ENCODE peak calls at places on chromosomes 13 and 19, in four cellular contexts. N is GM23338, I is retinal pigment epithelial cell, P is GM06990. U is an unnamed sample.

GRCh38 chr19:601790-602189 is 12.1 kb downstream of the HCN2 start:
- DNase-seq in I (no peak), P (no peak), N (no peak), U (no peak)

GRCh38 chr13:43684947-43685725 is 101.6 kb downstream of the ENOX1 start:
- DNase-seq in I (no peak), P (no peak), N (no peak), U (no peak)

GRCh38 chr13:111961793-111962192 is 105.2 kb upstream of the SOX1 start:
- DNase-seq in I (no peak), P (no peak), N (no peak), U (no peak)

GRCh38 chr13:41613984-41614581 is 156.7 kb downstream of the RGCC start:
- DNase-seq in N (no peak), I (peak), P (no peak), U (no peak)

GRCh38 chr13:37453246-37453645 is 145.3 kb downstream of the POSTN start:
- DNase-seq in I (no peak), P (no peak), N (no peak), U (no peak)

GRCh38 chr19:38425810-38426466 is at the start of gene RASGRP4:
- DNase-seq in I (no peak), P (peak), N (peak), U (peak)

GRCh38 chr13:52862358-52863206 is 14.1 kb upstream of the PCDH8 start:
- DNase-seq in N (peak), P (no peak), I (no peak), U (no peak)

GRCh38 chr13:107275312-107275711 is 707.4 kb upstream of the ARGLU1 start:
- DNase-seq in N (no peak), P (no peak), I (no peak), U (no peak)

GRCh38 chr13:97976551-97977375 is 23.3 kb downstream of the IPO5 start:
- DNase-seq in I (no peak), N (peak), P (no peak), U (no peak)

GRCh38 chr13:21542563-21542962 is 61.4 kb downstream of the MICU2 start:
- DNase-seq in N (no peak), I (no peak), P (no peak), U (no peak)

GRCh38 chr19:634975-635652 is 1.8 kb upstream of the POLRMT start:
- DNase-seq in I (no peak), P (no peak), N (no peak), U (no peak)

GRCh38 chr13:51643114-51643881 is 59.0 kb downstream of the WDFY2 start:
- DNase-seq in I (no peak), P (no peak), N (peak), U (no peak)

GRCh38 chr13:93244918-93245280 is 18.3 kb downstream of the GPC6 start:
- DNase-seq in N (no peak), P (no peak), I (no peak), U (no peak)

DNA sequence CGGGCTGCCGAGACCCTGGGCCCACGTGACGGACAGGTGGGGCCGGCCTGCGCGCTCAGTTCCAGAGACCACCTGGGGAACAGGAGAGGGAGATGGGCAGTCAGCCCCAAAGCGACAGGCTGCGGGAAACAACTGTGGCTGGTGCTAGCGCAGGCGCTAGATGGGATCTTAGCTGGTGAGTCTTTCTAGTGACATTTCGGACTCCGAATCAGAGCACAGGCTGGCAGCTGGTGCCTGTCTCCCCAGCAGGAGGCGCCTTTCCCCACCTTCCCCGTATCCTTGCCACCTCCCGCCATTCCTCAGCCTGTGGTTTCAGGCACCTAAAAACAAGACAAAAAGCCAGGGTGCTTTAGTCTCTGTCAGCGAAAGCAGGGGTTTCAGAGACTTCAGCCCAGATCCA is 19.4 kb upstream of the RANBP3 start:
- DNase-seq in N (peak), I (no peak), P (no peak), U (no peak)
- TF ChIP-seq CTCF in N (peak), I (peak), P (no peak), U (no peak)

DNA sequence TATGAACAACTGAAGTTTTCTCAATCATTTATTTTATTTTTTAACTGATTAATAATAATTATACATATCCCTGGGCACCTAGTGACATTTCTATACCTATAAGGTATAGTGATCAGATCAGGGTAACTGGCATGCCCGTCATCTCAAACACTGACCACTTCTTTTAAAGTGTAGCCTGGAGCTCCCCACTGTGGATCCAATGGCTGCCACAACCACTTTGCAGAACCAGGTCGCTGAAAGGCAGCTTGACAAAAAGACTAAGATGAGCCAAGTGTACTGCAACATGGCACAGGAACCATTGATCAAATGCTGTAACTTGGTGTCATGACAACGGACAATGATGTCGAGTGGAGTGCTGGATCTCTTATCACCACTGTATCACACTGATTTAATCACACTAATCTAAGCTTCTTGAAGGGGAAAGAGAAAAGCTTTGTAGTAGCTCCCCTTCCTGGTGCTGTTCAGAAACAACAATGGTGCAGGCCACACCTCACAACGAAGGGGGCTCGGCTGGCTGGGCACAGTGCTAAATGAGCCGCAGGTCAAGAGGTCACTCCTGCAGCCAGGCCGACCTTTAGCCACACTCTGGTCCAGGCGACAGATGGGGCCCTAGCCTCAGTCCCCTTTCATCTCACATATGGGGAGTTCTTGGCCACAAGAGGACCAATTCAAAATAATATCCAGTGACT is 2.3 kb upstream of the TNFRSF19 start:
- DNase-seq in P (no peak), N (no peak), I (no peak), U (no peak)
- TF ChIP-seq CTCF in P (peak), N (peak), I (no peak), U (no peak)

DNA sequence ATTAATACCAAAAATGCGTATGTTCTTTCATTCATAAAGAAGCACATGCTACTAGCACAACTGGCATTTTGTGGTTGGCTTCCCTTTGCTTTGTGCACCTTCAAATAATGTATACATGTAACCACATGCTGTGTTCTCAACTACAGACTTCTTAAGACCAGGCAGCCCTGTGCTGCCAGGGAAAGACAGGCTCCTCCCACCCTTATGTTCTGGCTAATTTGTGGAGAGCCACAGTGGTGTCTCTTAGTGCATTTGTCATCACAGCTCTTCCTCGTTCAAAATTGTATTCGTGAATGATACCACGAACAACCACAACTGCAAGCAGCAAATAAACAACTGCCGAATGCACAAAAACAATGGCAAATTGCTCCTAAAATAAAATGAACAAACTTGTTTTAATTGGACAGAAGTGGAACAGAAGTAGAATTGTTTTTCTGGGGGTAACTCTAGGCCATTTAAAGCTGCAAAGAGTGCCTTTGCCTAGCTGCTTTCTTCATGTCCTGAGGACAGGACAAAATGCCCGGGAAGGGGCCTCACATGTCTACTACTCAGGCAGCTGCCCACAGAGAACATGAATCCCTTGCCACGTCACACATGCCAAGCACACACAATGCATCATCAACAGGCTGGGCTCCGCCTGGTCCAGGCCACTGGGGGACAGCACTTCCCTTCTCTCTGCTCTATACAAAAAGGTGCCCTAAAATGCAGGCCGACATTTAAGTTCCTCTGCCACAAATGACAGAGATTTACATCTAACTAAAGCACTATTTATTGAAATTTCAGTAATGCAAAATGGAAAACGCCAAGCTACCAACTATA is 21.7 kb downstream of the IRS2 start:
- DNase-seq in P (no peak), I (no peak), N (peak), U (no peak)
- TF ChIP-seq CTCF in P (peak), I (peak), N (peak), U (no peak)

GRCh38 chr19:46823049-46823448 is 27.6 kb downstream of the AP2S1 start:
- DNase-seq in P (no peak), N (no peak), I (no peak), U (no peak)

GRCh38 chr19:46821512-46822359 is 28.9 kb downstream of the AP2S1 start:
- DNase-seq in N (no peak), I (no peak), P (peak), U (peak)

GRCh38 chr19:46828484-46828883 is 22.2 kb downstream of the AP2S1 start:
- DNase-seq in P (no peak), N (no peak), I (no peak), U (no peak)

GRCh38 chr19:46825731-46826055 is 25.0 kb downstream of the AP2S1 start:
- DNase-seq in N (no peak), I (no peak), P (no peak), U (no peak)

DNA sequence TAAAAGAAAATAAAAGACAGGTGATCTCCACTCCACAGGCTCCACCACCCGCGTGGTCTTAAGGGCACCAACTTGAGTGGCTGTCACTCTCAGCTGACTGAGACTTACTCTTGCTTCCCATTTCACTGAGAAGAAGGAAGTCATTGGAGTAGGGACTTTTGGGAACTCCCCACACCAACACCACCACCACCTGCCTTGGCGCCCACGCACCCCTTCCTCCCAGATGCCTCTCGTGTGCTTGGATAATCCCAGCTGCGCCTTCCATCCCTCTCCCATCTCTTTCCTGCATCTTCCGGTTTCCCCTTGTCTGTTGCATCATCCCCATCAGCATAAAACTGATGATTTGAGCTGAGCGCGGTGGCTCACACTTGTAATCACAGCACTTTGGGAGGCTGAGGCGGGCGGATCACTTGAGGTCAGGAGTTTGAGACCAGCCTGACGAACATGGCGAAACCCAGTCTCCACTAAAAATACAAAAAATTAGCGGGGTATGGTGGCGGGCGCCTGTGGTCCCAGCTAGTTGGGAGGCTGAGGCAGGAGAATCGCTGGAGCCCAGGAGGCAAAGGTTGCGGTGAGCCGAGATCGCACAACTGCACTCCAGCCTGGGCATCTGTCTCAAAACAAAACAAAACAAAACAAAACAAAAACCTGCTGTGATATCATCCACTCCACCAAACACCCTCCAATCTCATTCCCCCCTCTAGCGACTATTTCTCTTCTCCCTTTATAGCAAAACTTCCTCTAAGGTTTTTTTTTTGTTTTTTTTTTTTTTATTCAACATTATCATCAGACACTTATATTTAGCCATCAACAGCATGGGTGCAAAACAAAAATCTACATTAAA is 25.5 kb downstream of the AP2S1 start:
- DNase-seq in I (no peak), N (no peak), P (peak), U (no peak)
- TF ChIP-seq CTCF in I (no peak), N (no peak), P (peak), U (no peak)

GRCh38 chr19:10861118-10861651 is 10.2 kb upstream of the CARM1 start:
- DNase-seq in P (no peak), N (peak), I (no peak), U (no peak)
- TF ChIP-seq CTCF in P (peak), N (peak), I (peak), U (no peak)

DNA sequence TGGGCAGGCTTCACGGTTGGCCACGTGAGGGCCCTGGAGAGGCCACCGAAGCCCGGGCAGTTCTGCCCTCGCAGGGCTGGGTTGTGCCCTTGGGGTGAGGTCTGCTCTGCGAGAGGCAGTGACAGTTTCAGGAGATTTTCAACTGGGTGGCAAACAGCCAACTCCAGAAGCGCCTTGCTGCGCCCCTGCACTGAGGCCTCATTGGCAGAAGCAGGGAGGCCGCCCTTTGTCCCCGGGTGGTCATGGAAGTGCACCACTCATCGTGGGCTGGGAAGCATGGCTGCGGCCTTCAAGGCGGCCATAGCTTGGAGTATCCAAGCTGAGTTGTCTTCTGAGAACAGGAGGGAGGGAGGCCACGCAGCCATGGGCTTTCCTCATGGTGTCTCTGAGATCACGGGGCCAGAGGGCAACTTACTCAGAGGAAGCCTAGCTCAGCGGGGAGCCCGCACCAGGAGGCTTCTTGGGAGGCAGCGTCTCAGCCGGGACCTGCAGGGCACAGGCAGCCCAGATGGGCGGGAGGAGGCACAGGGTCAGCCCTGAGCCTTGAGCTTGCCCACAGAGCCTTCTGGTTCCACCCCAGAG is 14.8 kb downstream of the PLEKHJ1 start:
- DNase-seq in N (no peak), I (no peak), P (no peak), U (no peak)
- TF ChIP-seq CTCF in N (no peak), I (no peak), P (no peak), U (no peak)

GRCh38 chr13:113001251-113002140 is 32.5 kb downstream of the MCF2L start:
- DNase-seq in N (peak), P (no peak), I (peak), U (no peak)

GRCh38 chr13:113000575-113000974 is 31.6 kb downstream of the MCF2L start:
- DNase-seq in N (no peak), P (no peak), I (no peak), U (no peak)

GRCh38 chr13:113004126-113004525 is 35.1 kb downstream of the MCF2L start:
- DNase-seq in I (no peak), N (no peak), P (no peak), U (no peak)

GRCh38 chr13:113002891-113003290 is 33.9 kb downstream of the MCF2L start:
- DNase-seq in I (no peak), N (no peak), P (no peak), U (no peak)

DNA sequence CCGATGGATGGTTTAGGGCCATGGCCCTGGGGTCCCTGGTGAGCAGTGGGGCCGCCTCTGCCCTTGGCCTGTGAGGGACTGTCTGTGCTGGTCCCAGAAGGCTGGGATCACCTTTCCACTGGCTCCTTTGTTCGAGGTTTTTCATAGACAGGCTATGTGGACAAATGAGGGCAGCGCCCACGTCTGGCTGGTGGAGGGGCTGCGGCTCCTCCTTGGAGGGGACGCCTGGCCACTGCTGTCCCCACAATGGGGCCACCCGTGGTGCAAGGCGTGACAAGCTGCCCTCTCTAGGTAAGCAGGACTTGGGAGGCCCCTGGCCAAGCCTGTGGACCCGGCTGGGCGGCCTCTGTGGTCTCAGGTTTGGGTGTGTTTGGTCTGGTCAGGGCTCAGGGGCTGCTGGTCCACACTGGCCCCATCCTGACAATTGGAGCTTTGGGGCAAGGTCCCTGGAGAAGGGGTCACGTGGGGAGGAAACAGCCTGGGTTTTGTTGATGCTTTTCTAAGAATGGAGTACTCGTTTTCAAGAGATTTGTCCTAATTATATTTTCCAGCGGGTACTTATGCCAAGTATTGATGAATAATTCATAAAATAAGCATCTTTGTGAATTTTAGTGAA is 33.3 kb downstream of the MCF2L start:
- DNase-seq in I (peak), N (peak), P (no peak), U (no peak)
- TF ChIP-seq CTCF in I (peak), N (peak), P (no peak), U (no peak)